ENCODE peak calls at places on chromosomes 13 and 19, in four cellular contexts. One of them, this sample, is unnamed.

GRCh38 chr13:73215807-73216206 is 157.0 kb downstream of the KLF5 start:
- DNase-seq in HL-60: no peak
- DNase-seq in GM12878: no peak
- DNase-seq in K562: no peak
- DNase-seq in this sample: no peak

GRCh38 chr19:45179063-45179847 is 671 bp downstream of the BLOC1S3 start:
- DNase-seq in HL-60: peak
- DNase-seq in GM12878: no peak
- DNase-seq in K562: peak
- DNase-seq in this sample: no peak

GRCh38 chr13:101916108-101916757 is 463.8 kb downstream of the ITGBL1 start:
- DNase-seq in HL-60: no peak
- DNase-seq in GM12878: no peak
- DNase-seq in K562: no peak
- DNase-seq in this sample: no peak

GRCh38 chr13:79918620-79919019 is 422.3 kb downstream of the SPRY2 start:
- DNase-seq in HL-60: no peak
- DNase-seq in GM12878: no peak
- DNase-seq in K562: no peak
- DNase-seq in this sample: no peak

GRCh38 chr19:29259867-29260281 is 46.9 kb upstream of the UQCRFS1 start:
- DNase-seq in HL-60: no peak
- DNase-seq in GM12878: no peak
- DNase-seq in K562: no peak
- DNase-seq in this sample: no peak

GRCh38 chr13:113298001-113298945 is 1.2 kb downstream of the LAMP1 start:
- DNase-seq in HL-60: peak
- DNase-seq in GM12878: no peak
- DNase-seq in K562: peak
- DNase-seq in this sample: no peak

GRCh38 chr19:13053761-13054604 is 48.7 kb downstream of the LYL1 start:
- DNase-seq in HL-60: no peak
- DNase-seq in GM12878: no peak
- DNase-seq in K562: no peak
- DNase-seq in this sample: no peak

GRCh38 chr13:26752671-26753070 is 7.9 kb downstream of the GPR12 start:
- DNase-seq in HL-60: no peak
- DNase-seq in GM12878: no peak
- DNase-seq in K562: no peak
- DNase-seq in this sample: no peak

GRCh38 chr19:35249146-35249847 is 495 bp downstream of the LSR start:
- DNase-seq in HL-60: no peak
- DNase-seq in GM12878: no peak
- DNase-seq in K562: peak
- DNase-seq in this sample: no peak

GRCh38 chr19:46369817-46370216 is 22.9 kb downstream of the PPP5C start:
- DNase-seq in HL-60: no peak
- DNase-seq in GM12878: no peak
- DNase-seq in K562: no peak
- DNase-seq in this sample: no peak

GRCh38 chr13:78137404-78138142 is 218.9 kb upstream of the EDNRB start:
- DNase-seq in HL-60: peak
- DNase-seq in GM12878: peak
- DNase-seq in K562: peak
- DNase-seq in this sample: no peak

GRCh38 chr19:4064551-4065260 is 2.0 kb downstream of the ZBTB7A start:
- DNase-seq in HL-60: peak
- DNase-seq in GM12878: no peak
- DNase-seq in K562: peak
- DNase-seq in this sample: no peak

GRCh38 chr13:99692854-99693253 is 191.6 kb downstream of the TM9SF2 start:
- DNase-seq in HL-60: no peak
- DNase-seq in GM12878: no peak
- DNase-seq in K562: no peak
- DNase-seq in this sample: no peak

GRCh38 chr13:39321578-39321977 is 281.4 kb downstream of the LHFPL6 start:
- DNase-seq in HL-60: no peak
- DNase-seq in GM12878: no peak
- DNase-seq in K562: no peak
- DNase-seq in this sample: no peak
- TF ChIP-seq SPI1 in HL-60: no peak
- TF ChIP-seq SPI1 in GM12878: no peak
- TF ChIP-seq SPI1 in K562: no peak
- TF ChIP-seq SPI1 in this sample: no peak

DNA sequence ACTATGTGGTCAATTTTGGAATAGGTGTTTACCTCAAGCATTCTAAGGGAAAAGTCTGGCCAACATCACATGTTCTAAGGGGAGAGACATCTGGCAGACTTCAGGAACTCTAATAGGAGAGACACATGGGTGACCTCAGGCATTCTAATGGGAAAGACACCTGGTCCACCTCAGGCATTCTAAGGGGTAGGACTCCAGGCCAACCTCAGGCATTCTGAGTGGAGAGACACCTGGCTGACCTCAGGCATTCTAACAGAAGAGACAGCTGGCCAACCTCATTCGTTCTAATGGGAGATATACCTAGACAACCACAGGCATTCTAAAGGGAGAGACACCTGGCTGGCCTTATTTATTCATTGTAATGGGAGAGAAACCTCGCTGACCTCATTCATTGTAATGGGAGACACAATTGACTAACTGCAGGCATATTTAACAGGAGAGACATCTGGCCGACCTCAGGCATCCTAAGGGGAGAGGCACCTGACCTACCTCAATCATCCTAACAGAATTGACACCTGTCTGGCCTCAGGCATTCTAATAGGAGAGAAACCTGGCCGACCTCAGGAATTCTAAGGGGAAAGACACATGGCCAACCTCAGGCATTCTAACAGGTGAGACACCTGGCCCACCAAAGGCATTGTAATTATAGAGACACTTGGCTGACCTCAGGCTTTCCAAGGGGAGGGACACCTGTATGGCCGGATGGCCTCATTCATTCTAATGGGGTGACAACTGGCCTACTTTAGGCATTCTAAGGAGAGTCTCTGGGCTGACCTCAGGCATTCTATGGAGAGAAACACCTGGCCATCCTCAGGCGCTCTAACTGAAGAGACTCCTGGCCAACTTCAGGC is 1346.8 kb downstream of the UQCRFS1 start:
- DNase-seq in HL-60: no peak
- DNase-seq in GM12878: no peak
- DNase-seq in K562: no peak
- DNase-seq in this sample: no peak
- TF ChIP-seq SPI1 in HL-60: no peak
- TF ChIP-seq SPI1 in GM12878: no peak
- TF ChIP-seq SPI1 in K562: no peak
- TF ChIP-seq SPI1 in this sample: no peak

GRCh38 chr13:34993470-34993869 is 51.4 kb downstream of the NBEA start:
- DNase-seq in HL-60: no peak
- DNase-seq in GM12878: no peak
- DNase-seq in K562: no peak
- DNase-seq in this sample: no peak
- TF ChIP-seq SPI1 in HL-60: no peak
- TF ChIP-seq SPI1 in GM12878: no peak
- TF ChIP-seq SPI1 in K562: no peak
- TF ChIP-seq SPI1 in this sample: no peak

DNA sequence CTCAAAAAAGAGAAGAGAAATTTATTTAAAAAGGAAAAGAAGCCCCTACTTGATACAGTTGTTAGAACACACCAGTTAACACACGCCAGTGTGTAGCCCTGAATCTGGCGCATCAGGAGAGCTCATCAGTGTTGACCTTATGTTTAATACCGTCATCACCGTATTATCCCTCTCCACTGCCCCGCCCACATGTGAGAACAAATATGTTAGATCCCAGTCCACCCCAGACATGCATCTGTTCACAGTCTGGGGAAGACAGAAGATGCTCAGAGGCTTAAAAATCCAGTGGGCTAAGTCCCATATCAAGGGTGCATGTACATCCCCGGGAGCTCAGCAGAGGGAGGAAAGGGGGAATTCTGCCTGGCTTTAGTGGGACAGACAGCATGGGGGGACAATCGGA is 155.2 kb downstream of the DPF1 start:
- DNase-seq in HL-60: no peak
- DNase-seq in GM12878: no peak
- DNase-seq in K562: no peak
- DNase-seq in this sample: no peak
- TF ChIP-seq SPI1 in HL-60: no peak
- TF ChIP-seq SPI1 in GM12878: no peak
- TF ChIP-seq SPI1 in K562: no peak
- TF ChIP-seq SPI1 in this sample: no peak